ENCODE peak calls at places on chromosome 5, in seven cellular contexts. I, W, U, K, T, O and M are unnamed samples.

GRCh38 chr5:9835121-9835770 is 205.1 kb upstream of the TAS2R1 start:
- DNase-seq in I (no peak), W (no peak), U (no peak), K (no peak), T (peak; percentile 57), O (no peak), M (no peak)

GRCh38 chr5:67659288-67659687 is 462.7 kb upstream of the CD180 start:
- DNase-seq in I (no peak), W (no peak), U (no peak), K (no peak), T (no peak), O (no peak), M (no peak)

GRCh38 chr5:852431-853401 is 1.9 kb upstream of the ZDHHC11 start:
- DNase-seq in I (no peak), W (no peak), U (no peak), K (no peak), T (no peak), O (no peak), M (no peak)

GRCh38 chr5:127938746-127939145 is 144.8 kb upstream of the SLC12A2 start:
- DNase-seq in I (no peak), W (no peak), U (no peak), K (no peak), T (no peak), O (no peak), M (no peak)

GRCh38 chr5:148909766-148910165 is 83.4 kb downstream of the ADRB2 start:
- DNase-seq in I (no peak), W (no peak), U (no peak), K (no peak), T (no peak), O (no peak), M (no peak)

GRCh38 chr5:73328665-73329064 is 119.9 kb downstream of the FOXD1 start:
- DNase-seq in I (no peak), W (no peak), U (no peak), K (no peak), T (no peak), O (no peak), M (no peak)

GRCh38 chr5:23507278-23507685 is at the start of gene PRDM9:
- DNase-seq in I (peak; percentile 16), W (no peak), U (no peak), K (peak; percentile 61), T (peak; percentile 55), O (peak; percentile 68), M (peak; percentile 89)

GRCh38 chr5:120258123-120258522 is 206.0 kb upstream of the PRR16 start:
- DNase-seq in I (no peak), W (no peak), U (no peak), K (no peak), T (no peak), O (no peak), M (no peak)

GRCh38 chr5:17314907-17315471 is 97.6 kb downstream of the BASP1 start:
- DNase-seq in I (no peak), W (peak; percentile 28), U (no peak), K (no peak), T (no peak), O (no peak), M (no peak)

GRCh38 chr5:113269023-113269997 is 165.5 kb downstream of the TSSK1B start:
- DNase-seq in I (no peak), W (no peak), U (no peak), K (no peak), T (no peak), O (no peak), M (no peak)

GRCh38 chr5:113267361-113267900 is 167.4 kb downstream of the TSSK1B start:
- DNase-seq in I (no peak), W (no peak), U (no peak), K (no peak), T (no peak), O (no peak), M (no peak)

GRCh38 chr5:113266913-113267227 is 167.9 kb downstream of the TSSK1B start:
- DNase-seq in I (no peak), W (no peak), U (no peak), K (no peak), T (no peak), O (no peak), M (no peak)

GRCh38 chr5:113270081-113270480 is 164.7 kb downstream of the TSSK1B start:
- DNase-seq in I (no peak), W (no peak), U (no peak), K (no peak), T (no peak), O (no peak), M (no peak)

GRCh38 chr5:113268232-113268631 is 166.6 kb downstream of the TSSK1B start:
- DNase-seq in I (no peak), W (no peak), U (no peak), K (no peak), T (no peak), O (no peak), M (no peak)
- H3K4me1 ChIP-seq in I (no peaks in the 10 kb centered on the region), W (no peaks in the 10 kb centered on the region), U (no peaks in the 10 kb centered on the region), K (no peaks in the 10 kb centered on the region), T (peaks cover 31% of the 10 kb centered on the region), O (peaks cover 19% of the 10 kb centered on the region), M (peaks cover 4% of the 10 kb centered on the region)

GRCh38 chr5:38466444-38467189 is 89.8 kb downstream of the LIFR start:
- DNase-seq in I (no peak), W (no peak), U (no peak), K (no peak), T (no peak), O (no peak), M (no peak)
- H3K9ac ChIP-seq in I (no peak overlapping the region), W (no peak overlapping the region), U (no peak overlapping the region), K (peak overlapping the region; percentile 44), T (no peak overlapping the region), O (peak overlapping the region; percentile 34), M (no peak overlapping the region)

GRCh38 chr5:132354828-132355765 is 14.4 kb upstream of the SLC22A5 start:
- DNase-seq in I (no peak), W (no peak), U (no peak), K (no peak), T (no peak), O (no peak), M (no peak)
- TF ChIP-seq YY1 in I (no peak), W (no peak), U (no peak), K (no peak), T (no peak), O (no peak), M (no peak)

GRCh38 chr5:81606150-81606549 is 144.7 kb downstream of the SSBP2 start:
- DNase-seq in I (no peak), W (no peak), U (no peak), K (no peak), T (no peak), O (no peak), M (peak; percentile 40)

GRCh38 chr5:81604193-81604592 is 146.7 kb downstream of the SSBP2 start:
- DNase-seq in I (no peak), W (no peak), U (no peak), K (no peak), T (no peak), O (no peak), M (no peak)

GRCh38 chr5:81609810-81610375 is 141.0 kb downstream of the SSBP2 start:
- DNase-seq in I (no peak), W (no peak), U (no peak), K (no peak), T (no peak), O (no peak), M (no peak)

GRCh38 chr5:81601912-81602311 is 149.0 kb downstream of the SSBP2 start:
- DNase-seq in I (no peak), W (no peak), U (no peak), K (no peak), T (no peak), O (no peak), M (no peak)

GRCh38 chr5:81605299-81605698 is 145.6 kb downstream of the SSBP2 start:
- DNase-seq in I (no peak), W (no peak), U (no peak), K (no peak), T (no peak), O (no peak), M (no peak)
- H3K4me1 ChIP-seq in I (no peaks in the 10 kb centered on the region), W (no peaks in the 10 kb centered on the region), U (peaks cover 4% of the 10 kb centered on the region), K (peaks cover 6% of the 10 kb centered on the region), T (peaks cover 2% of the 10 kb centered on the region), O (no peaks in the 10 kb centered on the region), M (no peaks in the 10 kb centered on the region)

GRCh38 chr5:72307968-72308852 is 11.8 kb downstream of the MRPS27 start:
- DNase-seq in I (peak; percentile 98), W (peak; percentile 94), U (peak; percentile 94), K (peak; percentile 93), T (peak; percentile 93), O (peak; percentile 98), M (no peak)
- H3K9ac ChIP-seq in I (peak overlapping the region; percentile 97), W (peak overlapping the region; percentile 90), U (peak overlapping the region; percentile 95), K (peak overlapping the region; percentile 96), T (peak overlapping the region; percentile 51), O (peak overlapping the region; percentile 76), M (no peak overlapping the region)

DNA sequence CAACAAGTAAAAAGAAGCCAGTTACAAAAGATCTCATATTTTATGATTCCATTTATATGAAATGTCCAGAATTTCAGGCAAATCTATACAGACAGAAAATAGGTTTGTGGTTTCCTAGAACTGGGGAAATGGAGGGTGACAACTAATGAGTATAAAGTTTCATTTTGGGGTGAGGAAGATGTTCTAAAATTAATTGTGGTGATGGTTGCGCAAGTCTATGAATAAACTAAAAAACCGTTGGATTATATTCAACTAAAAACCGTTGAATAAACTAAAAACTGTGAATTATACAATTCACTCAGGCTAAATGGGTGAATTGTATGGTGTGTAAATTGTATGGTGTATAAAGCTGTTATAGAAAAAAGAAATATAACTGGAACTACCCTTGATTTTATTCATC is 47.6 kb downstream of the ADAMTS6 start:
- DNase-seq in I (no peak), W (no peak), U (no peak), K (no peak), T (no peak), O (no peak), M (no peak)
- TF ChIP-seq YY1 in I (no peak), W (no peak), U (no peak), K (no peak), T (no peak), O (no peak), M (no peak)

GRCh38 chr5:159045165-159045811 is 54.4 kb downstream of the EBF1 start:
- DNase-seq in I (no peak), W (no peak), U (no peak), K (no peak), T (no peak), O (no peak), M (no peak)

GRCh38 chr5:159043551-159043950 is 56.2 kb downstream of the EBF1 start:
- DNase-seq in I (no peak), W (no peak), U (no peak), K (no peak), T (no peak), O (no peak), M (no peak)

GRCh38 chr5:159038907-159039306 is 60.8 kb downstream of the EBF1 start:
- DNase-seq in I (no peak), W (no peak), U (no peak), K (no peak), T (no peak), O (no peak), M (no peak)

GRCh38 chr5:159041754-159042153 is 58.0 kb downstream of the EBF1 start:
- DNase-seq in I (no peak), W (no peak), U (no peak), K (no peak), T (no peak), O (no peak), M (no peak)

DNA sequence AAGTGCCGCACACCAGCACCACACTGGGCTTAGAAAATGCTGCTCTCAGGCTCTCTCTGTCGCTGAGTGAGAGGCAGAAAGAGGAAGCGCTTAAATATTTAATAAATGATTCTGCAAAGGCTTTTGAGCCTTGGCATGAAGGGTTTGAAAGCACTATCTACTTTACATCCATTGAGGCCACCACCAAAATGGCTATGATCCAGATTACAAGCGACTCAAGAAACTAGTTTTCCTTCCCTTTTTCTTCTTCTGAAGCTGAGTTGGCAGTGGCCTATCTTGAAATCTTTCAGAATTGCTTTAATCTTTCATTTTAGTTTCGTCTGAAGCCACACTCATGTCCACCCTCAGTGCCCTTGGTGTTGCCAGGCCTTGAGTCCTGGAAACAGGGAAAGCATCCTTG is 59.5 kb downstream of the EBF1 start:
- DNase-seq in I (no peak), W (peak; percentile 56), U (no peak), K (no peak), T (no peak), O (no peak), M (no peak)
- H3K4me1 ChIP-seq in I (no peaks in the 10 kb centered on the region), W (peaks cover 29% of the 10 kb centered on the region), U (no peaks in the 10 kb centered on the region), K (no peaks in the 10 kb centered on the region), T (no peaks in the 10 kb centered on the region), O (no peaks in the 10 kb centered on the region), M (peaks cover 4% of the 10 kb centered on the region)